ENCODE peak calls at places on chromosomes 4 and X, in nine cellular contexts. One of them, this sample, is unnamed.

GRCh38 chrX:71492086-71493065 is 40.5 kb upstream of the OGT start:
- DNase-seq in endodermal cell: no peak
- DNase-seq in T-helper 2 cell: peak
- DNase-seq in aorta: peak
- DNase-seq in NCI-H226: no peak
- DNase-seq in SHP77: no peak
- DNase-seq in OCI-LY7: no peak
- DNase-seq in NCI-H774: no peak
- DNase-seq in lung: peak
- DNase-seq in this sample: no peak

GRCh38 chr4:622071-622995 is 3.0 kb upstream of the PDE6B start:
- DNase-seq in endodermal cell: peak
- DNase-seq in T-helper 2 cell: no peak
- DNase-seq in aorta: peak
- DNase-seq in NCI-H226: no peak
- DNase-seq in SHP77: no peak
- DNase-seq in OCI-LY7: no peak
- DNase-seq in NCI-H774: no peak
- DNase-seq in lung: no peak
- DNase-seq in this sample: no peak

GRCh38 chr4:85362550-85362949 is 112.4 kb upstream of the ARHGAP24 start:
- DNase-seq in endodermal cell: no peak
- DNase-seq in T-helper 2 cell: no peak
- DNase-seq in aorta: no peak
- DNase-seq in NCI-H226: no peak
- DNase-seq in SHP77: no peak
- DNase-seq in OCI-LY7: no peak
- DNase-seq in NCI-H774: no peak
- DNase-seq in lung: no peak
- DNase-seq in this sample: no peak

GRCh38 chr4:11183358-11183745 is 245.3 kb downstream of the HS3ST1 start:
- DNase-seq in endodermal cell: no peak
- DNase-seq in T-helper 2 cell: no peak
- DNase-seq in aorta: no peak
- DNase-seq in NCI-H226: no peak
- DNase-seq in SHP77: no peak
- DNase-seq in OCI-LY7: no peak
- DNase-seq in NCI-H774: no peak
- DNase-seq in lung: no peak
- DNase-seq in this sample: no peak

GRCh38 chrX:74383611-74384010 is 37.7 kb upstream of the SLC16A2 start:
- DNase-seq in endodermal cell: peak
- DNase-seq in T-helper 2 cell: no peak
- DNase-seq in aorta: no peak
- DNase-seq in NCI-H226: peak
- DNase-seq in SHP77: no peak
- DNase-seq in OCI-LY7: peak
- DNase-seq in NCI-H774: no peak
- DNase-seq in lung: peak
- DNase-seq in this sample: peak

GRCh38 chrX:65034641-65035450 is 58.6 kb upstream of the ZC4H2 start:
- DNase-seq in endodermal cell: peak
- DNase-seq in T-helper 2 cell: peak
- DNase-seq in aorta: peak
- DNase-seq in NCI-H226: no peak
- DNase-seq in SHP77: peak
- DNase-seq in OCI-LY7: peak
- DNase-seq in NCI-H774: no peak
- DNase-seq in lung: peak
- DNase-seq in this sample: peak

GRCh38 chr4:137387924-137388323 is 144.4 kb downstream of the PCDH18 start:
- DNase-seq in endodermal cell: no peak
- DNase-seq in T-helper 2 cell: no peak
- DNase-seq in aorta: no peak
- DNase-seq in NCI-H226: no peak
- DNase-seq in SHP77: no peak
- DNase-seq in OCI-LY7: no peak
- DNase-seq in NCI-H774: no peak
- DNase-seq in lung: no peak
- DNase-seq in this sample: no peak

GRCh38 chr4:116599859-116600258 is 485.5 kb downstream of the TRAM1L1 start:
- DNase-seq in endodermal cell: peak
- DNase-seq in T-helper 2 cell: no peak
- DNase-seq in aorta: no peak
- DNase-seq in NCI-H226: no peak
- DNase-seq in SHP77: no peak
- DNase-seq in OCI-LY7: peak
- DNase-seq in NCI-H774: no peak
- DNase-seq in lung: no peak
- DNase-seq in this sample: no peak

GRCh38 chr4:80266267-80266901 is at the start of gene FGF5:
- DNase-seq in endodermal cell: peak
- DNase-seq in T-helper 2 cell: no peak
- DNase-seq in aorta: peak
- DNase-seq in NCI-H226: peak
- DNase-seq in SHP77: peak
- DNase-seq in OCI-LY7: no peak
- DNase-seq in NCI-H774: peak
- DNase-seq in lung: no peak
- DNase-seq in this sample: no peak

GRCh38 chr4:153655928-153656327 is 28.2 kb upstream of the TLR2 start:
- DNase-seq in endodermal cell: no peak
- DNase-seq in T-helper 2 cell: no peak
- DNase-seq in aorta: peak
- DNase-seq in NCI-H226: peak
- DNase-seq in SHP77: no peak
- DNase-seq in OCI-LY7: no peak
- DNase-seq in NCI-H774: no peak
- DNase-seq in lung: peak
- DNase-seq in this sample: no peak

GRCh38 chr4:83011779-83012630 is 1.4 kb upstream of the LIN54 start:
- DNase-seq in endodermal cell: peak
- DNase-seq in T-helper 2 cell: peak
- DNase-seq in aorta: peak
- DNase-seq in NCI-H226: no peak
- DNase-seq in SHP77: peak
- DNase-seq in OCI-LY7: peak
- DNase-seq in NCI-H774: no peak
- DNase-seq in lung: peak
- DNase-seq in this sample: peak

GRCh38 chrX:65677954-65678469 is 10.6 kb downstream of the MSN start:
- DNase-seq in endodermal cell: no peak
- DNase-seq in T-helper 2 cell: no peak
- DNase-seq in aorta: no peak
- DNase-seq in NCI-H226: peak
- DNase-seq in SHP77: no peak
- DNase-seq in OCI-LY7: no peak
- DNase-seq in NCI-H774: no peak
- DNase-seq in lung: no peak
- DNase-seq in this sample: no peak

GRCh38 chr4:46399440-46399839 is 9.5 kb upstream of the GABRA2 start:
- DNase-seq in endodermal cell: no peak
- DNase-seq in T-helper 2 cell: no peak
- DNase-seq in aorta: no peak
- DNase-seq in NCI-H226: no peak
- DNase-seq in SHP77: no peak
- DNase-seq in OCI-LY7: no peak
- DNase-seq in NCI-H774: no peak
- DNase-seq in lung: no peak
- DNase-seq in this sample: no peak

GRCh38 chr4:180253419-180253818 is 1989.8 kb upstream of the TENM3 start:
- DNase-seq in endodermal cell: no peak
- DNase-seq in T-helper 2 cell: no peak
- DNase-seq in aorta: no peak
- DNase-seq in NCI-H226: no peak
- DNase-seq in SHP77: no peak
- DNase-seq in OCI-LY7: no peak
- DNase-seq in NCI-H774: no peak
- DNase-seq in lung: no peak
- DNase-seq in this sample: no peak

GRCh38 chr4:53748328-53748772 is 157.1 kb upstream of the LNX1 start:
- DNase-seq in endodermal cell: no peak
- DNase-seq in T-helper 2 cell: no peak
- DNase-seq in aorta: no peak
- DNase-seq in NCI-H226: no peak
- DNase-seq in SHP77: no peak
- DNase-seq in OCI-LY7: peak
- DNase-seq in NCI-H774: no peak
- DNase-seq in lung: no peak
- DNase-seq in this sample: no peak

GRCh38 chr4:153094435-153094834 is 109.8 kb upstream of the TRIM2 start:
- DNase-seq in endodermal cell: no peak
- DNase-seq in T-helper 2 cell: no peak
- DNase-seq in aorta: no peak
- DNase-seq in NCI-H226: no peak
- DNase-seq in SHP77: no peak
- DNase-seq in OCI-LY7: no peak
- DNase-seq in NCI-H774: no peak
- DNase-seq in lung: no peak
- DNase-seq in this sample: no peak

GRCh38 chr4:4831825-4832224 is 27.6 kb upstream of the MSX1 start:
- DNase-seq in endodermal cell: no peak
- DNase-seq in T-helper 2 cell: no peak
- DNase-seq in aorta: no peak
- DNase-seq in NCI-H226: no peak
- DNase-seq in SHP77: no peak
- DNase-seq in OCI-LY7: no peak
- DNase-seq in NCI-H774: no peak
- DNase-seq in lung: no peak
- DNase-seq in this sample: no peak

GRCh38 chrX:155068165-155068564 is 2.8 kb downstream of the CMC4 start:
- DNase-seq in endodermal cell: no peak
- DNase-seq in T-helper 2 cell: no peak
- DNase-seq in aorta: no peak
- DNase-seq in NCI-H226: peak
- DNase-seq in SHP77: no peak
- DNase-seq in OCI-LY7: no peak
- DNase-seq in NCI-H774: no peak
- DNase-seq in lung: no peak
- DNase-seq in this sample: no peak

GRCh38 chr4:98261291-98262271 is at the start of gene RAP1GDS1:
- DNase-seq in endodermal cell: peak
- DNase-seq in T-helper 2 cell: peak
- DNase-seq in aorta: peak
- DNase-seq in NCI-H226: peak
- DNase-seq in SHP77: no peak
- DNase-seq in OCI-LY7: peak
- DNase-seq in NCI-H774: no peak
- DNase-seq in lung: peak
- DNase-seq in this sample: peak

GRCh38 chr4:87444741-87445140 is 22.4 kb downstream of the NUDT9 start:
- DNase-seq in endodermal cell: no peak
- DNase-seq in T-helper 2 cell: no peak
- DNase-seq in aorta: no peak
- DNase-seq in NCI-H226: no peak
- DNase-seq in SHP77: no peak
- DNase-seq in OCI-LY7: no peak
- DNase-seq in NCI-H774: no peak
- DNase-seq in lung: no peak
- DNase-seq in this sample: no peak

GRCh38 chrX:154529206-154529612 is 13.2 kb upstream of the FAM3A start:
- DNase-seq in endodermal cell: no peak
- DNase-seq in T-helper 2 cell: no peak
- DNase-seq in aorta: no peak
- DNase-seq in NCI-H226: peak
- DNase-seq in SHP77: no peak
- DNase-seq in OCI-LY7: no peak
- DNase-seq in NCI-H774: no peak
- DNase-seq in lung: no peak
- DNase-seq in this sample: no peak

GRCh38 chr4:19776021-19776459 is 475.7 kb upstream of the SLIT2 start:
- DNase-seq in endodermal cell: no peak
- DNase-seq in T-helper 2 cell: no peak
- DNase-seq in aorta: no peak
- DNase-seq in NCI-H226: peak
- DNase-seq in SHP77: no peak
- DNase-seq in OCI-LY7: no peak
- DNase-seq in NCI-H774: no peak
- DNase-seq in lung: peak
- DNase-seq in this sample: no peak

GRCh38 chr4:139171878-139172691 is 4.9 kb downstream of the ELF2 start:
- DNase-seq in endodermal cell: no peak
- DNase-seq in T-helper 2 cell: no peak
- DNase-seq in aorta: no peak
- DNase-seq in NCI-H226: peak
- DNase-seq in SHP77: no peak
- DNase-seq in OCI-LY7: no peak
- DNase-seq in NCI-H774: no peak
- DNase-seq in lung: no peak
- DNase-seq in this sample: no peak

GRCh38 chr4:117549624-117550023 is 464.2 kb upstream of the TRAM1L1 start:
- DNase-seq in endodermal cell: no peak
- DNase-seq in T-helper 2 cell: no peak
- DNase-seq in aorta: no peak
- DNase-seq in NCI-H226: no peak
- DNase-seq in SHP77: no peak
- DNase-seq in OCI-LY7: no peak
- DNase-seq in NCI-H774: no peak
- DNase-seq in lung: no peak
- DNase-seq in this sample: no peak

GRCh38 chr4:37956941-37957340 is 3.3 kb upstream of the PTTG2 start:
- DNase-seq in endodermal cell: no peak
- DNase-seq in T-helper 2 cell: no peak
- DNase-seq in aorta: no peak
- DNase-seq in NCI-H226: no peak
- DNase-seq in SHP77: no peak
- DNase-seq in OCI-LY7: no peak
- DNase-seq in NCI-H774: no peak
- DNase-seq in lung: no peak
- DNase-seq in this sample: no peak

GRCh38 chr4:164956766-164957643 is 20.5 kb downstream of the TRIM61 start:
- DNase-seq in endodermal cell: peak
- DNase-seq in T-helper 2 cell: peak
- DNase-seq in aorta: peak
- DNase-seq in NCI-H226: peak
- DNase-seq in SHP77: peak
- DNase-seq in OCI-LY7: peak
- DNase-seq in NCI-H774: peak
- DNase-seq in lung: peak
- DNase-seq in this sample: peak

GRCh38 chr4:17613761-17614415 is 553 bp upstream of the MED28 start:
- DNase-seq in endodermal cell: peak
- DNase-seq in T-helper 2 cell: no peak
- DNase-seq in aorta: no peak
- DNase-seq in NCI-H226: peak
- DNase-seq in SHP77: no peak
- DNase-seq in OCI-LY7: peak
- DNase-seq in NCI-H774: peak
- DNase-seq in lung: peak
- DNase-seq in this sample: peak

GRCh38 chr4:96525901-96526300 is 686.0 kb downstream of the PDHA2 start:
- DNase-seq in endodermal cell: no peak
- DNase-seq in T-helper 2 cell: no peak
- DNase-seq in aorta: no peak
- DNase-seq in NCI-H226: peak
- DNase-seq in SHP77: no peak
- DNase-seq in OCI-LY7: no peak
- DNase-seq in NCI-H774: no peak
- DNase-seq in lung: no peak
- DNase-seq in this sample: no peak

This sample was measured in C1 segment of cervical spinal cord.